ENCODE peak calls at places on chromosomes 6 and 20, in six cellular contexts. A, N, V, R, G and K are unnamed samples.

GRCh38 chr6:49070411-49070810 is 392.6 kb downstream of the MMUT start:
- DNase-seq in A (no peak), N (no peak), V (no peak), R (no peak), G (no peak), K (no peak)

GRCh38 chr6:71349395-71349794 is 60.8 kb downstream of the OGFRL1 start:
- DNase-seq in A (no peak), N (no peak), V (peak), R (no peak), G (peak), K (peak)

GRCh38 chr6:39791850-39792500 is at the start of gene DAAM2:
- DNase-seq in A (no peak), N (no peak), V (no peak), R (peak), G (no peak), K (peak)

GRCh38 chr6:170437719-170438401 is 115.2 kb downstream of the PSMB1 start:
- DNase-seq in A (no peak), N (no peak), V (no peak), R (no peak), G (no peak), K (no peak)

GRCh38 chr20:63628246-63628975 is 1.5 kb upstream of the GMEB2 start:
- DNase-seq in A (peak), N (no peak), V (peak), R (peak), G (peak), K (peak)

GRCh38 chr6:160882741-160883340 is 108.7 kb upstream of the MAP3K4 start:
- DNase-seq in A (no peak), N (no peak), V (no peak), R (no peak), G (no peak), K (peak)

GRCh38 chr6:145968051-145968450 is 3.9 kb upstream of the SHPRH start:
- DNase-seq in A (no peak), N (no peak), V (no peak), R (no peak), G (no peak), K (no peak)

GRCh38 chr6:89970609-89971337 is 76.5 kb downstream of the GJA10 start:
- DNase-seq in A (no peak), N (no peak), V (peak), R (peak), G (no peak), K (peak)

GRCh38 chr6:14217728-14218637 is 100.4 kb downstream of the CD83 start:
- DNase-seq in A (no peak), N (no peak), V (no peak), R (no peak), G (peak), K (peak)

GRCh38 chr20:17938889-17939619 is 29.5 kb downstream of the SNX5 start:
- DNase-seq in A (peak), N (no peak), V (peak), R (peak), G (peak), K (no peak)

GRCh38 chr6:9089724-9090123 is 654.4 kb upstream of the SLC35B3 start:
- DNase-seq in A (no peak), N (no peak), V (no peak), R (no peak), G (no peak), K (no peak)

GRCh38 chr20:52340036-52340634 is 148.6 kb upstream of the ZFP64 start:
- DNase-seq in A (no peak), N (no peak), V (no peak), R (no peak), G (no peak), K (no peak)

GRCh38 chr6:129638055-129639019 is 71.6 kb downstream of the ARHGAP18 start:
- DNase-seq in A (no peak), N (no peak), V (no peak), R (peak), G (peak), K (peak)

GRCh38 chr20:55103188-55103587 is 627.8 kb downstream of the DOK5 start:
- DNase-seq in A (no peak), N (no peak), V (no peak), R (no peak), G (no peak), K (no peak)

GRCh38 chr6:29632789-29633531 is at the start of gene GABBR1:
- DNase-seq in A (peak), N (peak), V (peak), R (peak), G (peak), K (peak)

GRCh38 chr20:2101057-2101934 is at the start of gene STK35:
- DNase-seq in A (peak), N (no peak), V (peak), R (no peak), G (peak), K (peak)

GRCh38 chr6:25311251-25311910 is 32.2 kb downstream of the CARMIL1 start:
- DNase-seq in A (no peak), N (no peak), V (no peak), R (no peak), G (no peak), K (peak)

GRCh38 chr20:41335591-41335990 is 5.0 kb upstream of the LPIN3 start:
- DNase-seq in A (no peak), N (no peak), V (no peak), R (no peak), G (no peak), K (peak)

GRCh38 chr20:18395544-18395943 is 71.3 kb downstream of the DZANK1 start:
- DNase-seq in A (no peak), N (no peak), V (no peak), R (no peak), G (no peak), K (no peak)